ENCODE peak calls at places on chromosomes 13 and 19, in nine cellular contexts. R is left lung, K is astrocyte, V is esophagus squamous epithelium, J is HCT116, H is psoas muscle, P is BE2C, Z is thoracic aorta, D is adrenal gland. Y is an unnamed sample. For H3K27me3, the result is how much of the 10 kb centered on the place peaks cover.

GRCh38 chr19:1910169-1910568 is 5.0 kb downstream of the ADAT3 start:
- DNase-seq in R (no peak), K (no peak), V (no peak), J (no peak), H (no peak), P (peak), Z (no peak), D (no peak), Y (no peak)

GRCh38 chr19:41998246-41999020 is 4.4 kb upstream of the ATP1A3 start:
- DNase-seq in R (peak), K (no peak), V (no peak), J (peak), H (no peak), P (peak), Z (no peak), D (no peak), Y (peak)

GRCh38 chr13:40185393-40185792 is 481.0 kb downstream of the FOXO1 start:
- DNase-seq in R (no peak), K (no peak), V (no peak), J (no peak), H (no peak), P (no peak), Z (no peak), D (no peak), Y (no peak)

GRCh38 chr19:913080-913748 is at the start of gene R3HDM4:
- DNase-seq in R (peak), K (no peak), V (no peak), J (no peak), H (peak), P (peak), Z (no peak), D (peak), Y (peak)

GRCh38 chr13:91277013-91277676 is 70.3 kb upstream of the MIR17HG start:
- DNase-seq in R (no peak), K (no peak), V (no peak), J (no peak), H (no peak), P (no peak), Z (no peak), D (no peak), Y (no peak)

GRCh38 chr13:40588101-40588500 is 78.3 kb downstream of the FOXO1 start:
- DNase-seq in R (no peak), K (no peak), V (no peak), J (no peak), H (no peak), P (no peak), Z (no peak), D (no peak), Y (no peak)

GRCh38 chr13:80118507-80118906 is 222.4 kb downstream of the SPRY2 start:
- DNase-seq in R (no peak), K (no peak), V (no peak), J (no peak), H (no peak), P (no peak), Z (no peak), D (no peak), Y (no peak)

GRCh38 chr13:27117947-27118346 is 53.7 kb downstream of the USP12 start:
- DNase-seq in R (no peak), K (no peak), V (no peak), J (no peak), H (no peak), P (no peak), Z (no peak), D (no peak), Y (no peak)

GRCh38 chr13:75326173-75327131 is 155.5 kb downstream of the TBC1D4 start:
- DNase-seq in R (no peak), K (peak), V (no peak), J (no peak), H (no peak), P (peak), Z (no peak), D (peak), Y (peak)

GRCh38 chr13:81927347-81927746 is 1586.4 kb upstream of the SPRY2 start:
- DNase-seq in R (no peak), K (no peak), V (no peak), J (no peak), H (no peak), P (peak), Z (no peak), D (no peak), Y (no peak)
- TF ChIP-seq CTCF in R (no peak), K (no peak), V (no peak), J (peak), H (no peak), P (peak), Z (no peak), D (no peak), Y (no peak)

GRCh38 chr13:113062691-113063090 is 42.9 kb upstream of the F7 start:
- DNase-seq in R (peak), K (no peak), V (no peak), J (no peak), H (peak), P (no peak), Z (no peak), D (no peak), Y (no peak)
- H3K4me3 ChIP-seq in R (no peak), K (no peak), V (no peak), J (no peak), H (no peak), P (no peak), Z (no peak), D (no peak), Y (no peak)

GRCh38 chr19:18319591-18320135 is 3.2 kb downstream of the LSM4 start:
- DNase-seq in R (no peak), K (no peak), V (no peak), J (no peak), H (no peak), P (no peak), Z (no peak), D (no peak), Y (no peak)
- H3K27me3 ChIP-seq in R (under half), K (under half), V (under half), J (under half), H (under half), P (under half), Z (under half), D (under half), Y (under half)

DNA sequence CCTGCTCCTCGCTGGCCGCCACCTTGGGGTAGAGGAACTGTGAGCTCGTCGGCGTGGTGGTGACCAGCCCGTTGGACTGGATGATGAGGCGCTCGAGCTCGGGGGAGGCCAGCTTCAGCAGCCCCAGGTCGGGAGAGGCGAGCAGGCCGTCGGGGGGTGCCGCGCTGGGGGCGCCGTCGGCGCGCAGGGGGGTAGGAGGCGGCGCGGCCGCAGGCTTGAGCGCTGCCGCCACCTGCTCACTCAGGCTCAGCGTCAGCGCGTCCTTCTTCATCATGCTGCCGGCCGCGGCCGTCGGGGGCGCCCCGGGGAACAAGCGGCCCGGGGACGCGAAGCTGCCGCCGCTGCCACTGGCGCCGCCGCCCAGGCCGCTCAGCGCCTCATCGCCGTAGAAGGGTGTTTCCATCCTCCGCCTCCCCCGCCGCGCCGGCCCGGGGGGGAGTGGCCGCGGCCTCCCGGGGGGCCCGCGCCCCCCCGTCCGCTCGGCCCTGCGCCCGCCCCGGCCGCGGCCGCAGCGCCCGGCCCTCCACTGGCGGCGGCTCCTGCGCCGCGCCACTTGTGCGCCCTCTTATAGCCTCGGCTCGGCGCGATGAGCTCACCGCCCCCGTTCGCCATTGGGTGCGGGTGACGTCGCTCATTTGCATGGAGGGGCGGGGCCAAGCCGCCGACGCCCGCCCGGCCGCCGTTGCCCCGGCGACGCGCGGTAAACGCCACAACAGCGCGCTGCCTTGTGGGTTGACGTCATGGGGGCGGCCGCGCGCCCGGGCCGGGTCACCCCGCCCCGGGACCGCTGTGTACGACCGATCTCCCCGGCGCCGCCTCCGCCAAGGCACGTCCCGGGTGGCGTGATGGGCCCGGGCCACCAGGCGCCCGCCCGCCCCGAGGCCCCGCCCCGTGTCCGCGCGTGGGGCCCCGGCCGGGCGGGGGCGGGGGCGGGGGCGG is at the start of gene JUND:
- DNase-seq in R (peak), K (peak), V (peak), J (peak), H (peak), P (peak), Z (peak), D (peak), Y (peak)
- TF ChIP-seq CTCF in R (no peak), K (no peak), V (no peak), J (no peak), H (no peak), P (no peak), Z (no peak), D (no peak), Y (no peak)

GRCh38 chr19:49555600-49556411 is 24.6 kb downstream of the NOSIP start:
- DNase-seq in R (peak), K (no peak), V (no peak), J (peak), H (peak), P (peak), Z (no peak), D (peak), Y (no peak)

GRCh38 chr19:49558591-49558990 is 21.8 kb downstream of the NOSIP start:
- DNase-seq in R (no peak), K (no peak), V (no peak), J (no peak), H (no peak), P (no peak), Z (no peak), D (no peak), Y (no peak)

GRCh38 chr19:49556412-49557398 is 23.7 kb downstream of the NOSIP start:
- DNase-seq in R (no peak), K (no peak), V (no peak), J (no peak), H (no peak), P (no peak), Z (no peak), D (peak), Y (no peak)

GRCh38 chr19:49559443-49559842 is 20.9 kb downstream of the NOSIP start:
- DNase-seq in R (no peak), K (no peak), V (no peak), J (no peak), H (no peak), P (no peak), Z (no peak), D (no peak), Y (no peak)

GRCh38 chr19:49557641-49558325 is 22.6 kb downstream of the NOSIP start:
- DNase-seq in R (no peak), K (no peak), V (no peak), J (no peak), H (no peak), P (no peak), Z (no peak), D (no peak), Y (no peak)
- H3K4me3 ChIP-seq in R (no peak), K (no peak), V (no peak), J (no peak), H (no peak), P (no peak), Z (no peak), D (no peak), Y (no peak)

GRCh38 chr13:99962242-99962641 is 9.3 kb downstream of the ZIC5 start:
- DNase-seq in R (no peak), K (no peak), V (no peak), J (no peak), H (no peak), P (no peak), Z (no peak), D (no peak), Y (no peak)

GRCh38 chr13:99959127-99959529 is 12.4 kb downstream of the ZIC5 start:
- DNase-seq in R (no peak), K (no peak), V (no peak), J (no peak), H (no peak), P (no peak), Z (no peak), D (no peak), Y (no peak)

GRCh38 chr13:99959538-99960230 is 11.9 kb downstream of the ZIC5 start:
- DNase-seq in R (no peak), K (no peak), V (no peak), J (no peak), H (no peak), P (no peak), Z (no peak), D (no peak), Y (no peak)

GRCh38 chr13:99961634-99962033 is 9.9 kb downstream of the ZIC5 start:
- DNase-seq in R (no peak), K (no peak), V (no peak), J (no peak), H (no peak), P (no peak), Z (no peak), D (no peak), Y (no peak)

GRCh38 chr13:99960663-99961440 is 10.7 kb downstream of the ZIC5 start:
- DNase-seq in R (no peak), K (no peak), V (no peak), J (no peak), H (no peak), P (no peak), Z (no peak), D (no peak), Y (no peak)
- H3K27me3 ChIP-seq in R (half or more), K (half or more), V (half or more), J (under half), H (under half), P (half or more), Z (half or more), D (half or more), Y (under half)

GRCh38 chr13:113670541-113670940 is 3.5 kb downstream of the GRK1 start:
- DNase-seq in R (peak), K (no peak), V (no peak), J (no peak), H (peak), P (peak), Z (no peak), D (no peak), Y (no peak)
- TF ChIP-seq CTCF in R (no peak), K (no peak), V (no peak), J (no peak), H (no peak), P (no peak), Z (no peak), D (no peak), Y (no peak)

GRCh38 chr19:15137777-15138176 is 30.6 kb downstream of the SYDE1 start:
- DNase-seq in R (no peak), K (no peak), V (no peak), J (no peak), H (no peak), P (no peak), Z (no peak), D (no peak), Y (no peak)
- H3K4me3 ChIP-seq in R (no peak), K (no peak), V (no peak), J (no peak), H (no peak), P (no peak), Z (no peak), D (no peak), Y (no peak)

GRCh38 chr19:56423276-56423984 is 19.3 kb downstream of the ZNF583 start:
- DNase-seq in R (no peak), K (no peak), V (no peak), J (no peak), H (no peak), P (no peak), Z (no peak), D (no peak), Y (no peak)
- H3K27me3 ChIP-seq in R (under half), K (under half), V (under half), J (under half), H (under half), P (under half), Z (under half), D (under half), Y (under half)

GRCh38 chr19:48445256-48445605 is 552 bp upstream of the GRWD1 start:
- DNase-seq in R (no peak), K (peak), V (no peak), J (peak), H (no peak), P (peak), Z (no peak), D (peak), Y (no peak)

GRCh38 chr19:48444933-48445194 is 919 bp upstream of the GRWD1 start:
- DNase-seq in R (no peak), K (no peak), V (no peak), J (no peak), H (no peak), P (no peak), Z (no peak), D (no peak), Y (no peak)

GRCh38 chr19:48446579-48446978 is 796 bp downstream of the GRWD1 start:
- DNase-seq in R (no peak), K (no peak), V (no peak), J (no peak), H (no peak), P (no peak), Z (no peak), D (no peak), Y (no peak)

GRCh38 chr19:48444129-48444932 is 1.5 kb upstream of the GRWD1 start:
- DNase-seq in R (peak), K (no peak), V (no peak), J (no peak), H (no peak), P (no peak), Z (no peak), D (no peak), Y (no peak)

GRCh38 chr19:48445606-48446481 is at the start of gene GRWD1:
- DNase-seq in R (peak), K (peak), V (peak), J (peak), H (peak), P (peak), Z (peak), D (peak), Y (peak)
- TF ChIP-seq CTCF in R (no peak), K (no peak), V (no peak), J (peak), H (no peak), P (peak), Z (no peak), D (no peak), Y (no peak)